ENCODE peak calls at places on chromosome 3, in four cellular contexts. J is left ventricle myocardium inferior, N is SJSA1, P is neural progenitor cell. G is an unnamed sample. For H3K36me3 and H3K27me3, the result is how much of the 10 kb centered on the place peaks cover.

GRCh38 chr3:112633757-112634156 is 7.2 kb downstream of the CCDC80 start:
- DNase-seq in J (no peak), N (no peak), P (no peak), G (no peak)

GRCh38 chr3:20682573-20682972 is 496.6 kb upstream of the SGO1 start:
- DNase-seq in N (no peak), P (no peak), J (no peak), G (no peak)

GRCh38 chr3:60017631-60018030 is 967.8 kb upstream of the CFAP20DC start:
- DNase-seq in N (no peak), J (no peak), P (no peak), G (no peak)

GRCh38 chr3:37491776-37492175 is 317.4 kb upstream of the LRRFIP2 start:
- DNase-seq in N (no peak), J (no peak), P (no peak), G (no peak)

GRCh38 chr3:45479627-45480026 is 91.3 kb downstream of the LARS2 start:
- DNase-seq in N (peak), P (no peak), J (no peak), G (no peak)

GRCh38 chr3:112629425-112629824 is 11.5 kb downstream of the CCDC80 start:
- DNase-seq in N (peak), P (no peak), J (peak), G (no peak)

GRCh38 chr3:183584246-183584913 is 28.9 kb upstream of the KLHL6 start:
- DNase-seq in J (peak), P (no peak), N (no peak), G (no peak)

GRCh38 chr3:159488657-159489056 is 500.0 kb upstream of the IL12A start:
- DNase-seq in N (no peak), P (no peak), J (no peak), G (no peak)

GRCh38 chr3:151459360-151459759 is 1.5 kb downstream of the IGSF10 start:
- DNase-seq in J (no peak), P (no peak), N (no peak), G (no peak)

GRCh38 chr3:70250451-70250850 is 62.0 kb downstream of the MDFIC2 start:
- DNase-seq in N (no peak), P (no peak), J (no peak), G (no peak)

GRCh38 chr3:134186391-134186790 is 64.3 kb downstream of the RYK start:
- DNase-seq in N (no peak), P (no peak), J (no peak), G (no peak)

GRCh38 chr3:197181751-197182150 is 116.7 kb downstream of the DLG1 start:
- DNase-seq in N (no peak), J (peak), P (no peak), G (no peak)

GRCh38 chr3:184234224-184234623 is 4.8 kb downstream of the VWA5B2 start:
- DNase-seq in P (no peak), N (peak), J (no peak), G (peak)

GRCh38 chr3:170132335-170132734 is 49.2 kb downstream of the PHC3 start:
- DNase-seq in P (no peak), N (no peak), J (no peak), G (no peak)

GRCh38 chr3:195698325-195699147 is 22.2 kb upstream of the MUC20 start:
- DNase-seq in J (no peak), N (no peak), P (peak), G (peak)

DNA sequence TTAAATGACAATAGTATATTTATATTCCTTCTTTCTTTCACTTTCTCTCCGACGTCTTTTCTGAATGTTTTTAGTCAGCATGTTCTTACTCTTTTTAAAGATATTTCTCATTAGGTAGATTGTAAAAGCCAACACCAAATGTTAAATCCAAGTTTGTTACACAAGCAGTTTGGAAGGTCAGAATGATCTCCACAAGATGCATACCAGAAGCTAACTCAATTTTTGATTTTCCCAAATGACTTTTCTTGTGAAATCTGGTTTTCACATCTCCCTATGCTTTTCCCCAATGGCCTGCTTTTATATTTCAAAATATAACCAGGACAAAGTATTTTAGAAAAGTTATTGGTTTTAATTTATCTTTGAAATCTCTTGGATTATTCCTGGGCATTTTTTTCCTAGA is 49.7 kb upstream of the TPRG1 start:
- DNase-seq in J (no peak), P (no peak), N (no peak), G (no peak)
- H3K4me3 ChIP-seq in J (peak), P (no peak), N (no peak), G (no peak)

DNA sequence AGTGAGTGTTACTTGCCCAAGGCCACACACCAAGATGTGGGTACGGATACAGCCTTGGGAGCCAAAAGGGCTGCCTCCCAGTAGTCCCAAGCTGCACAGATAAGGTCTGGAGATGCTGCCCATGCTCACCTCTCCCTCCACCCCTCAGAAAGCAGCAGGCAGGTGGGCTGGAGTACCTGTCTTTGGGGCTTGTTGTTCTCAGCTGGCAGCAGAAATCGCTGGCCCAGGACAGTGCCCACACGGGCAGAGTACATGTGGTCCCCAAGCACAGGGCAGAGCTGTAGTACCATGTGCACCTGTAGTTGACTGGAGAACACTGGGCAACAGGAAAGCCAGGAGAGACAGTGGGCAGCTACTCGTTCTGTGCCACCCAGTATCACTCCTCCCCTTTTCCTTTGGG is 5.0 kb downstream of the RPUSD3 start:
- DNase-seq in J (no peak), P (no peak), N (no peak), G (no peak)
- H3K36me3 ChIP-seq in J (half or more), P (under half), N (under half), G (under half)

GRCh38 chr3:62376906-62377865 is 3.8 kb upstream of the FEZF2 start:
- DNase-seq in N (no peak), P (peak), J (no peak), G (peak)
- H3K27me3 ChIP-seq in N (half or more), P (half or more), J (half or more), G (half or more)

GRCh38 chr3:174439621-174440349 is 419.3 kb upstream of the NAALADL2 start:
- DNase-seq in J (no peak), N (peak), P (peak), G (no peak)

GRCh38 chr3:174440350-174440716 is 418.8 kb upstream of the NAALADL2 start:
- DNase-seq in P (peak), N (no peak), J (no peak), G (no peak)

GRCh38 chr3:174441588-174442316 is 417.4 kb upstream of the NAALADL2 start:
- DNase-seq in J (no peak), N (no peak), P (peak), G (peak)

GRCh38 chr3:174440741-174441587 is 418.2 kb upstream of the NAALADL2 start:
- DNase-seq in N (peak), J (peak), P (peak), G (peak)

GRCh38 chr3:174442317-174442682 is 416.8 kb upstream of the NAALADL2 start:
- DNase-seq in N (no peak), J (no peak), P (no peak), G (no peak)
- H3K4me3 ChIP-seq in N (peak), J (peak), P (peak), G (no peak)

GRCh38 chr3:126456211-126456610 is 19.5 kb downstream of the ZXDC start:
- DNase-seq in N (no peak), J (no peak), P (no peak), G (no peak)
- H3K36me3 ChIP-seq in N (half or more), J (half or more), P (under half), G (under half)

GRCh38 chr3:127487196-127487595 is 103.3 kb downstream of the TPRA1 start:
- DNase-seq in N (peak), J (no peak), P (no peak), G (no peak)
- H3K27me3 ChIP-seq in N (under half), J (under half), P (under half), G (under half)

GRCh38 chr3:32470362-32470761 is 32.3 kb downstream of the CMTM6 start:
- DNase-seq in P (no peak), J (no peak), N (no peak), G (no peak)

GRCh38 chr3:32469151-32469874 is 33.3 kb downstream of the CMTM6 start:
- DNase-seq in P (no peak), N (no peak), J (no peak), G (no peak)

GRCh38 chr3:32472716-32473115 is 29.9 kb downstream of the CMTM6 start:
- DNase-seq in P (no peak), J (no peak), N (no peak), G (no peak)

GRCh38 chr3:32467333-32468070 is 35.1 kb downstream of the CMTM6 start:
- DNase-seq in P (peak), J (peak), N (no peak), G (peak)
- H3K4me3 ChIP-seq in P (no peak), J (peak), N (no peak), G (no peak)

GRCh38 chr3:121914081-121914998 is 20.1 kb downstream of the SLC15A2 start:
- DNase-seq in P (peak), J (no peak), N (no peak), G (no peak)
- H3K36me3 ChIP-seq in P (under half), J (under half), N (under half), G (under half)

DNA sequence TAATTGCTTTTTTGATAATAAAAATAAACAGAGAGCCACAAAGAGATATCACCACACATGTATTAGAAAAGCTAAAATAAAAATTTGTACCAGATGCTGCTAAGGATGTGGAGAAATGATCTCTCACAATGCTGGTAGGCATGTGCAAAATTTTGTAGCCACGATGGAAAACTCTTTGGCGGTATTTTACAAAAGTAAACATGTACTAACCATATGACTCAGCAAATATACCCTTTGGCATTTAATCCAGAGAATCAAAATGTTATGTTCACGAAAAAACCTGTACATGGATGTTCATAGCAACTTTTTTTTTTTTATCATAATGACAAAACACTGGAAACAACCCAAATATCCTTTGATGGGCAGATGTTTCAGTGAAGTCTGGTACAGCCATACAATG is 261.2 kb downstream of the LPP start:
- DNase-seq in J (no peak), N (no peak), P (no peak), G (no peak)
- H3K27me3 ChIP-seq in J (under half), N (under half), P (under half), G (under half)

G was measured in H7.